ENCODE peak calls at places on chromosomes 13 and 19, in four cellular contexts. K is H1, M is neuronal stem cell, R is H9. Z is an unnamed sample.

GRCh38 chr19:41323430-41324125 is 13.6 kb downstream of the CCDC97 start:
- DNase-seq in K (no peak), M (no peak), R (peak), Z (peak)

GRCh38 chr19:48419158-48419920 is 25.9 kb downstream of the GRIN2D start:
- DNase-seq in R (peak), M (peak), K (peak), Z (peak)

GRCh38 chr13:113358653-113359052 is 5.3 kb downstream of the GRTP1 start:
- DNase-seq in M (no peak), K (no peak), R (no peak), Z (no peak)

GRCh38 chr19:39438270-39438934 is 2.7 kb upstream of the RPS16 start:
- DNase-seq in R (no peak), K (no peak), M (no peak), Z (peak)

GRCh38 chr13:34358811-34359513 is 541.0 kb downstream of the RFC3 start:
- DNase-seq in R (no peak), M (no peak), K (no peak), Z (no peak)

GRCh38 chr13:95298971-95299627 is 2.2 kb downstream of the ABCC4 start:
- DNase-seq in M (no peak), K (no peak), R (no peak), Z (peak)

GRCh38 chr13:105598551-105598950 is 936.9 kb downstream of the EFNB2 start:
- DNase-seq in R (no peak), K (no peak), M (no peak), Z (no peak)

GRCh38 chr13:71712988-71713653 is 153.9 kb downstream of the DACH1 start:
- DNase-seq in R (no peak), K (peak), M (peak), Z (peak)

GRCh38 chr19:37077615-37077928 is 661 bp upstream of the ZNF420 start:
- DNase-seq in K (no peak), R (no peak), M (peak), Z (no peak)

GRCh38 chr19:1011831-1012333 is 9.0 kb downstream of the TMEM259 start:
- DNase-seq in K (no peak), M (no peak), R (no peak), Z (no peak)

GRCh38 chr13:113176292-113176691 is 17.8 kb downstream of the PROZ start:
- DNase-seq in M (no peak), K (no peak), R (no peak), Z (no peak)

GRCh38 chr13:66574606-66575005 is 655.5 kb downstream of the PCDH9 start:
- DNase-seq in K (no peak), R (no peak), M (no peak), Z (no peak)

GRCh38 chr13:25473864-25474263 is 102.1 kb downstream of the ATP8A2 start:
- DNase-seq in K (no peak), M (no peak), R (no peak), Z (no peak)

GRCh38 chr19:35290381-35291135 is 1.4 kb upstream of the MAG start:
- DNase-seq in K (no peak), R (no peak), M (no peak), Z (no peak)

GRCh38 chr13:59483441-59484116 is 680.1 kb downstream of the DIAPH3 start:
- DNase-seq in R (peak), K (no peak), M (no peak), Z (no peak)

GRCh38 chr13:39876258-39876657 is 220.8 kb downstream of the COG6 start:
- DNase-seq in K (no peak), R (no peak), M (no peak), Z (no peak)

GRCh38 chr13:35954207-35954560 is 177.0 kb downstream of the DCLK1 start:
- DNase-seq in R (no peak), K (no peak), M (no peak), Z (no peak)

GRCh38 chr13:30855569-30855968 is 50.5 kb upstream of the MEDAG start:
- DNase-seq in R (no peak), K (no peak), M (no peak), Z (no peak)

GRCh38 chr13:30859326-30859725 is 46.7 kb upstream of the MEDAG start:
- DNase-seq in K (no peak), M (no peak), R (no peak), Z (no peak)

GRCh38 chr13:30857636-30858035 is 48.4 kb upstream of the MEDAG start:
- DNase-seq in M (no peak), K (no peak), R (no peak), Z (no peak)

GRCh38 chr13:30857018-30857417 is 49.1 kb upstream of the MEDAG start:
- DNase-seq in M (no peak), R (no peak), K (no peak), Z (no peak)

GRCh38 chr13:30856004-30856790 is 49.9 kb upstream of the MEDAG start:
- DNase-seq in M (no peak), K (no peak), R (no peak), Z (no peak)
- H2BK12ac ChIP-seq in M (no peak), K (no peak), R (no peak), Z (peak)

GRCh38 chr19:33176670-33177416 is 17.3 kb upstream of the LRP3 start:
- DNase-seq in R (peak), K (peak), M (peak), Z (peak)
- H2BK120ac ChIP-seq in R (no peak), K (peak), M (no peak), Z (peak)

GRCh38 chr13:61078976-61079770 is 336.5 kb downstream of the PCDH20 start:
- DNase-seq in R (no peak), M (no peak), K (no peak), Z (no peak)

GRCh38 chr13:61086052-61086451 is 329.6 kb downstream of the PCDH20 start:
- DNase-seq in R (no peak), M (no peak), K (no peak), Z (no peak)

DNA sequence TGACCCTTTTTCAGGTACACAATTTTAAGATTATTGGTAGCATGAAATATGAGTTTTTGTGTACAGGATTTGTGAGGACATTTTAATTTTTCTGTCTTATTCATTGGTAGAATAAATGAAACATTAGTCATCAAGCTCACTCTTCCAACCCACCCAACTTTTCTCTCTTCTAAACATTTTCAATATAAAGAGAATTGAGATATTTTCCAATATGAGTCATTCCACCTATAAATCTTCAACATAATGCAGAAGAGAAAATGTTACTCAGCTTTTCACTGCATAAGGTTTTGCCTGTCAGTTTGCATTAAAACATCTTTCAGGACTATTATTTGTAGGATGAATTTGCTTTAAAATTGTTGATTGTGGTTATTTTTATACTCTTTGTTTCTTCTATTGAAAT is 330.7 kb downstream of the PCDH20 start:
- DNase-seq in M (no peak), K (no peak), R (no peak), Z (no peak)
- H2BK12ac ChIP-seq in M (no peak), K (no peak), R (no peak), Z (no peak)

GRCh38 chr19:2315818-2316353 is 7.9 kb upstream of the LINGO3 start:
- DNase-seq in M (peak), R (peak), K (no peak), Z (peak)
- H2BK120ac ChIP-seq in M (no peak), R (no peak), K (no peak), Z (no peak)

GRCh38 chr19:45770192-45771101 is 1.4 kb upstream of the SIX5 start:
- DNase-seq in K (peak), M (peak), R (peak), Z (peak)
- H2BK12ac ChIP-seq in K (peak), M (no peak), R (no peak), Z (no peak)

GRCh38 chr19:17125728-17126677 is 50.4 kb downstream of the MYO9B start:
- DNase-seq in M (no peak), R (no peak), K (no peak), Z (peak)

GRCh38 chr19:17124025-17124424 is 48.4 kb downstream of the MYO9B start:
- DNase-seq in K (no peak), R (no peak), M (no peak), Z (no peak)

GRCh38 chr19:17123041-17123440 is 47.5 kb downstream of the MYO9B start:
- DNase-seq in K (no peak), R (no peak), M (no peak), Z (no peak)

GRCh38 chr19:17127671-17128070 is 52.1 kb downstream of the MYO9B start:
- DNase-seq in K (no peak), R (no peak), M (no peak), Z (no peak)

GRCh38 chr19:17125052-17125727 is 49.6 kb downstream of the MYO9B start:
- DNase-seq in R (no peak), K (no peak), M (no peak), Z (no peak)
- H2BK120ac ChIP-seq in R (no peak), K (no peak), M (no peak), Z (peak)

GRCh38 chr19:16444273-16444597 is 27.5 kb downstream of the EPS15L1 start:
- DNase-seq in R (no peak), M (no peak), K (no peak), Z (no peak)
- H2BK12ac ChIP-seq in R (no peak), M (no peak), K (no peak), Z (no peak)